ENCODE peak calls at places on chromosome 11, in seven cellular contexts. One of them, this sample, is unnamed.

GRCh38 chr11:92623055-92623454 is 346.4 kb upstream of the MTNR1B start:
- DNase-seq in right lobe of liver: no peak
- DNase-seq in Panc1: no peak
- DNase-seq in sigmoid colon: no peak
- DNase-seq in mucosa of descending colon: no peak
- DNase-seq in mammary epithelial cell: peak
- DNase-seq in suprapubic skin: no peak
- DNase-seq in this sample: no peak

GRCh38 chr11:47395225-47396048 is 13.0 kb upstream of the SLC39A13 start:
- DNase-seq in Panc1: no peak
- DNase-seq in right lobe of liver: no peak
- DNase-seq in mucosa of descending colon: peak
- DNase-seq in mammary epithelial cell: no peak
- DNase-seq in suprapubic skin: peak
- DNase-seq in sigmoid colon: no peak
- DNase-seq in this sample: no peak

GRCh38 chr11:68932358-68932757 is 28.7 kb downstream of the IGHMBP2 start:
- DNase-seq in mucosa of descending colon: no peak
- DNase-seq in right lobe of liver: no peak
- DNase-seq in Panc1: no peak
- DNase-seq in mammary epithelial cell: no peak
- DNase-seq in suprapubic skin: no peak
- DNase-seq in sigmoid colon: no peak
- DNase-seq in this sample: no peak

GRCh38 chr11:70100791-70101190 is 22.7 kb downstream of the ANO1 start:
- DNase-seq in Panc1: no peak
- DNase-seq in mammary epithelial cell: no peak
- DNase-seq in suprapubic skin: no peak
- DNase-seq in mucosa of descending colon: peak
- DNase-seq in sigmoid colon: no peak
- DNase-seq in right lobe of liver: no peak
- DNase-seq in this sample: no peak

GRCh38 chr11:65589444-65590239 is 6.0 kb downstream of the KCNK7 start:
- DNase-seq in right lobe of liver: no peak
- DNase-seq in Panc1: no peak
- DNase-seq in mammary epithelial cell: no peak
- DNase-seq in suprapubic skin: no peak
- DNase-seq in sigmoid colon: peak
- DNase-seq in mucosa of descending colon: no peak
- DNase-seq in this sample: no peak

GRCh38 chr11:13054278-13054677 is 45.2 kb downstream of the RASSF10 start:
- DNase-seq in mucosa of descending colon: no peak
- DNase-seq in sigmoid colon: no peak
- DNase-seq in right lobe of liver: no peak
- DNase-seq in Panc1: no peak
- DNase-seq in suprapubic skin: no peak
- DNase-seq in mammary epithelial cell: no peak
- DNase-seq in this sample: no peak

GRCh38 chr11:94597896-94598295 is 30.7 kb downstream of the PIWIL4 start:
- DNase-seq in right lobe of liver: no peak
- DNase-seq in Panc1: no peak
- DNase-seq in sigmoid colon: no peak
- DNase-seq in mammary epithelial cell: no peak
- DNase-seq in mucosa of descending colon: no peak
- DNase-seq in suprapubic skin: no peak
- DNase-seq in this sample: no peak

GRCh38 chr11:62555464-62556092 is 9.0 kb upstream of the AHNAK start:
- DNase-seq in right lobe of liver: no peak
- DNase-seq in suprapubic skin: peak
- DNase-seq in mucosa of descending colon: no peak
- DNase-seq in sigmoid colon: peak
- DNase-seq in mammary epithelial cell: no peak
- DNase-seq in Panc1: no peak
- DNase-seq in this sample: no peak

GRCh38 chr11:67033661-67034166 is 10.8 kb downstream of the SYT12 start:
- DNase-seq in suprapubic skin: no peak
- DNase-seq in mucosa of descending colon: no peak
- DNase-seq in sigmoid colon: no peak
- DNase-seq in right lobe of liver: no peak
- DNase-seq in mammary epithelial cell: peak
- DNase-seq in Panc1: no peak
- DNase-seq in this sample: peak

DNA sequence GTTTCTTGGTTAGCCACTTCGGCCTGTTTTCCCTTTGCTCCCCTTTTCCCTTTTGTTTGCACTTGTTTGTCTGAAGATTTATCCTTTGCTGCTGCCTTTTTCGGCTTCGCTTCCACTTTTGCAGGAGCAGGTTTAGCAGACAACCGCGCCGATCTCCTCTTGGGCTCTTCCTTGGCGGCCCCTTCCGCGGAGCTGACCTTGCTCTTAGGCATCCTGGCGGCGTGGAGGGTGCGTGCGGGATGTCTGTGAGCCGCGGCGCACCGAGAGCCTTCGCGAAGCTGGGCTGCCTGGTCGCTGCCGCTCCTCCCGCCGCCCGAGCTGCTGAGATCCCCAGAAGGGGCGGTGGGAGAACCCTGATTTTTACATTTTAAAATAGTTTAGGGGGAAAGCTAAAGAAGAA is 105.3 kb upstream of the RRM1 start:
- DNase-seq in suprapubic skin: no peak
- DNase-seq in mammary epithelial cell: no peak
- DNase-seq in mucosa of descending colon: no peak
- DNase-seq in right lobe of liver: peak
- DNase-seq in Panc1: no peak
- DNase-seq in sigmoid colon: peak
- DNase-seq in this sample: no peak
- TF ChIP-seq CTCF in suprapubic skin: no peak
- TF ChIP-seq CTCF in mammary epithelial cell: no peak
- TF ChIP-seq CTCF in mucosa of descending colon: no peak
- TF ChIP-seq CTCF in right lobe of liver: no peak
- TF ChIP-seq CTCF in Panc1: no peak
- TF ChIP-seq CTCF in sigmoid colon: no peak
- TF ChIP-seq CTCF in this sample: no peak

DNA sequence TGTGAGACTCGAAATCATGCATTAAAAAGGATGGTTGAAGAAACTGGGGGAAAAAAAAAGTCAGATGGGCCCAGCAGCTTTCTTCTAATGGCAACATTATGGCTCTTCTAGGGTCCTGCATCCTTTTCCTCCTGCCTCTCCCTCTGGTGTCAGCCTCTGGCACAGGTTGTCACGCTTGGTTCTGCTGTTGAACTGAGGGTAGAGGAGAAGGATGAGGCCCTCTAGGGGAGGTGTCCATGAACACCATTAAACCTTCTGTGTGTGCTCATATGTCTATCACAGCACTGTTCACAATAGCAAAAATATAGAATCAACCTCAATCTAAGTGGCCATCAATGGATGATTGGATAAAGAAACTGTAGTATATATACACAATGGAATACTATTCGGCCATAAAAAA is 36.0 kb downstream of the BUD13 start:
- DNase-seq in mucosa of descending colon: no peak
- DNase-seq in sigmoid colon: no peak
- DNase-seq in right lobe of liver: no peak
- DNase-seq in suprapubic skin: no peak
- DNase-seq in mammary epithelial cell: no peak
- DNase-seq in Panc1: no peak
- DNase-seq in this sample: no peak
- TF ChIP-seq CTCF in mucosa of descending colon: no peak
- TF ChIP-seq CTCF in sigmoid colon: no peak
- TF ChIP-seq CTCF in right lobe of liver: no peak
- TF ChIP-seq CTCF in suprapubic skin: no peak
- TF ChIP-seq CTCF in mammary epithelial cell: no peak
- TF ChIP-seq CTCF in Panc1: peak
- TF ChIP-seq CTCF in this sample: no peak

DNA sequence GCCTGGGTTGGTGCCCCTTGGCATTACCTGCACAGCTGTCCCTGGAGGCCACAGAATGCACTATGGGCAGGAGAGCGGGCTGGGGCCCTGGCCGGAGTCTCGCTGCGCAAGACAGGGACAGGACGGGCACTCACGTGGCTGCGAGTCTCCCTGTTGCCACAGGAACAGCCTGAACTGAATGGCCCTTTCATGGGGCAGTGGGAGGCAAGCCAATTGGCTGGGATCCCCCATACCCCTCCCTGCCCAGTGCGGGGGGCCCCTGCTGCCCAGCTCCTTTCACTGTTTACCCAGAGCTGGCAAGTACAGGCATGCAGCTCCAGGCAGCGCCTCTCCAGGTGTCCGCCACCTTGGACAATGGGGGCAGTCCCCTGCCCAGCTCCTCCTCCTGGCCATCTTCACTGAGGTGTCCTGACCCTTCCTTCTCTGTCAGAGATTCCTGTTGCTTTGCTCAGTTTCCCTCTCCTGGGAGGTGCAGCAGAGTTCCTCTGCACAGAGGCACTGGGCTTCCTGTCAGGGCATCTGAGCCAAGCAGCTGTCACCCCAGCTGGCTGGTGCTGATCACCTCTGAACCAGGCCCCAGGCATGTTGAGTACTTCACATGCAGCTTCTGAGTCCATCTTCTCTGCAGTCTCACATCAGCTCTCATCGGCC is 5.2 kb downstream of the USP2 start:
- DNase-seq in sigmoid colon: peak
- DNase-seq in Panc1: no peak
- DNase-seq in suprapubic skin: peak
- DNase-seq in right lobe of liver: peak
- DNase-seq in mammary epithelial cell: peak
- DNase-seq in mucosa of descending colon: no peak
- DNase-seq in this sample: peak
- TF ChIP-seq CTCF in sigmoid colon: no peak
- TF ChIP-seq CTCF in Panc1: no peak
- TF ChIP-seq CTCF in suprapubic skin: no peak
- TF ChIP-seq CTCF in right lobe of liver: no peak
- TF ChIP-seq CTCF in mammary epithelial cell: no peak
- TF ChIP-seq CTCF in mucosa of descending colon: no peak
- TF ChIP-seq CTCF in this sample: no peak

GRCh38 chr11:3137486-3138177 is 27.5 kb downstream of the OSBPL5 start:
- DNase-seq in right lobe of liver: peak
- DNase-seq in mucosa of descending colon: no peak
- DNase-seq in sigmoid colon: peak
- DNase-seq in mammary epithelial cell: no peak
- DNase-seq in Panc1: no peak
- DNase-seq in suprapubic skin: peak
- DNase-seq in this sample: no peak
- TF ChIP-seq CTCF in right lobe of liver: no peak
- TF ChIP-seq CTCF in mucosa of descending colon: no peak
- TF ChIP-seq CTCF in sigmoid colon: no peak
- TF ChIP-seq CTCF in mammary epithelial cell: no peak
- TF ChIP-seq CTCF in Panc1: no peak
- TF ChIP-seq CTCF in suprapubic skin: no peak
- TF ChIP-seq CTCF in this sample: no peak

DNA sequence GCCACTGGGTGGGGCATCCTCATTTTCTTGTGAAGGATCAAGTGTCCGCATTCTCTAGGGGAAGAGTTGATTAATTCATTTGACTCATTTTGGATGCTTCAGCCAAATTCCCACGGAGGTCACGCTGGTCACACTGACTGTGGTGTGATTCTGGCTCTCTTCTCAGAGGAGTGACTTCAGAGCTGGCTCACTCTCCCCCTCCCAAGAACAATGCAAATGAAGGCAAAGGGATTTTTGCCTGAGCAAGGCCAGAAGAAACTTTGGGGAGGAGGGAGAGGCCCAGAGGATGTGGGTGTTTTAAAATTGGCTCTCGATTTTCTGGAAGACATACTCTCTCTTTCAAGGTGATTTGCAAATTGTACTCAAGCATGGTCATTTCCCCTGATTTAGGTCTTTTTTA is 51.1 kb upstream of the LMO2 start:
- DNase-seq in suprapubic skin: peak
- DNase-seq in Panc1: no peak
- DNase-seq in mammary epithelial cell: peak
- DNase-seq in right lobe of liver: no peak
- DNase-seq in mucosa of descending colon: no peak
- DNase-seq in sigmoid colon: no peak
- DNase-seq in this sample: no peak
- TF ChIP-seq CTCF in suprapubic skin: no peak
- TF ChIP-seq CTCF in Panc1: no peak
- TF ChIP-seq CTCF in mammary epithelial cell: no peak
- TF ChIP-seq CTCF in right lobe of liver: no peak
- TF ChIP-seq CTCF in mucosa of descending colon: no peak
- TF ChIP-seq CTCF in sigmoid colon: no peak
- TF ChIP-seq CTCF in this sample: no peak

DNA sequence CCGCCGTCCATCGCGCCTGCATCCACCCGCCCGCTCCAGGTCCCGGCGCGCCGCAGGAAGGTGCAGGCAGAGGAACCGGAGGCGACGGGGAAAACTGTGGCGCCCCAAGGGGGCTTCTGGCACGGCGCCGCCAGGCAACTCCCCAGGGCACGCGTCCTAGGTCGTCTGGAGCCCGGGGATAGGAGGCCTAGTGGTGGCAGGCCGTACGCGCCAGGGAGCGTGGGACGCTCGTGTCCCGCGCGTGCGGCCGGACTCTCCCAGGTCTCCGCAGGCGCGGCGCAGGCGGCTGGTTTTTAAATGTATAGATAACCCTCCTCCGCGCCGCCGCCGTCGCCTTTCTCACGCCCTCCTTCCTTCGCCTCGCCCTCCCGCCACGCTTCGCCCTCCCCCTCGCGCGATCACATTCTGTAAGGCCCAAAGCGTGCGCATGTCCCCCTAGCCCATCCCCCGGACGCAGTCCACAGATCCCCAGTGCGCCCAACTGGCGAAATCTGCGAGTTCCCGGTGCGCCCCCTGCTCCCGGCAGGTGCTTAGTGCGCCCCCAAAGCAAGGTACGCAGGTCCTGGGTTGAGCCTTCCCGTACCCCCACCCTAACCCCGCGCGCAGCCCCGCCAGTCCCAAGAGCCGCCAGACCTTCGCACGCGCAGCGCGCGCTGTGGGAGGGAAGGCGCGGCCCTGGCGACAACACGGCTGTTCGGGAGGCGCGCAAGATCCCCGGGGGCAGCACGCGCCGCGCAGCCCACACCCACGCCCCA is at the start of gene ASCL2:
- DNase-seq in mammary epithelial cell: peak
- DNase-seq in sigmoid colon: no peak
- DNase-seq in mucosa of descending colon: peak
- DNase-seq in Panc1: no peak
- DNase-seq in suprapubic skin: no peak
- DNase-seq in right lobe of liver: no peak
- DNase-seq in this sample: peak
- TF ChIP-seq CTCF in mammary epithelial cell: no peak
- TF ChIP-seq CTCF in sigmoid colon: no peak
- TF ChIP-seq CTCF in mucosa of descending colon: no peak
- TF ChIP-seq CTCF in Panc1: no peak
- TF ChIP-seq CTCF in suprapubic skin: no peak
- TF ChIP-seq CTCF in right lobe of liver: no peak
- TF ChIP-seq CTCF in this sample: no peak

DNA sequence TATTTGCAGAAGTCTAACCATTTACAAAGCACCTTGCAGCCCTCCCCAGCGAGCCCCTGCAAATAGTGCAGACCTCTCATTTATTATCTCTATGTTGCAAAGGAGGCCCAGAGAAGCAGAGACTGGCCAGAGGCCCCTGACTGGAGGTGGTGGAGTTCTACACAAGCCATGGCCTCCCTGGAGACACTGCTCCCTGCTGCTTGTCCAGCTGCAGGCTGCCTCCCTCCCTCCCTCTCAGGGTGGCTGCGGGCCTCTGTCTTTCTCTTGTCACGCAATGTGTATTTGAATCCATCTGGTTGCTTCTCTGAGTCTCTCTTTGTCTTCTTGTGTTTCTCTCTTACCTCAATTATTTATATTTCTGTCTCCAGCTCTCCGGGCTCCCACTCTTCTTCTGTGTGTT is 59.1 kb upstream of the PRDM11 start:
- DNase-seq in right lobe of liver: no peak
- DNase-seq in Panc1: no peak
- DNase-seq in mammary epithelial cell: no peak
- DNase-seq in suprapubic skin: no peak
- DNase-seq in sigmoid colon: no peak
- DNase-seq in mucosa of descending colon: no peak
- DNase-seq in this sample: no peak
- TF ChIP-seq CTCF in right lobe of liver: no peak
- TF ChIP-seq CTCF in Panc1: no peak
- TF ChIP-seq CTCF in mammary epithelial cell: no peak
- TF ChIP-seq CTCF in suprapubic skin: no peak
- TF ChIP-seq CTCF in sigmoid colon: no peak
- TF ChIP-seq CTCF in mucosa of descending colon: no peak
- TF ChIP-seq CTCF in this sample: no peak